ENCODE peak calls at places on chromosomes 2 and 18, in four cellular contexts. T is stimulated activated CD4-positive, alpha-beta T cell treated with anti-CD3 and anti-CD28 coated beads, Interleukin-2, amount 100 ng/mL, for 48 hours; S is activated T-cell treated with anti-CD3 and anti-CD28 coated beads for 24 hours; O is hippocampal formation. M is an unnamed sample.

GRCh38 chr2:85531585-85531984 is 7.4 kb upstream of the MAT2A start:
- DNase-seq in T (no peak), S (no peak), O (no peak), M (no peak)

GRCh38 chr18:8616026-8616401 is 6.8 kb downstream of the RAB12 start:
- DNase-seq in T (no peak), S (no peak), O (no peak), M (no peak)

GRCh38 chr2:235394278-235394828 is 99.5 kb upstream of the AGAP1 start:
- DNase-seq in T (no peak), S (no peak), O (no peak), M (no peak)

GRCh38 chr2:120400546-120400945 is 54.6 kb downstream of the INHBB start:
- DNase-seq in T (no peak), S (no peak), O (no peak), M (no peak)

GRCh38 chr2:10447300-10448207 is 573 bp downstream of the ODC1 start:
- DNase-seq in T (no peak), S (no peak), O (no peak), M (peak; percentile 57)

GRCh38 chr18:79495591-79496071 is 99.9 kb downstream of the NFATC1 start:
- DNase-seq in T (no peak), S (no peak), O (no peak), M (no peak)

GRCh38 chr2:196592331-196592911 is 47.1 kb upstream of the CCDC150 start:
- DNase-seq in T (no peak), S (no peak), O (peak; percentile 49), M (peak; percentile 70)

GRCh38 chr2:238914648-238915015 is 66.7 kb downstream of the TWIST2 start:
- DNase-seq in T (no peak), S (no peak), O (no peak), M (no peak)

GRCh38 chr2:18475884-18476283 is 84.6 kb downstream of the RDH14 start:
- DNase-seq in T (no peak), S (no peak), O (no peak), M (no peak)

GRCh38 chr2:118242216-118242615 is 153.9 kb downstream of the INSIG2 start:
- DNase-seq in T (no peak), S (no peak), O (no peak), M (no peak)

GRCh38 chr2:237199577-237199976 is 113.9 kb downstream of the COPS8 start:
- DNase-seq in T (no peak), S (no peak), O (no peak), M (no peak)

GRCh38 chr18:47184419-47185050 is 8.4 kb upstream of the IER3IP1 start:
- DNase-seq in T (no peak), S (no peak), O (no peak), M (no peak)

GRCh38 chr2:7379799-7380198 is 462.6 kb downstream of the RNF144A start:
- DNase-seq in T (no peak), S (no peak), O (no peak), M (no peak)

GRCh38 chr18:48125724-48126123 is 195.3 kb upstream of the SMAD2 start:
- DNase-seq in T (no peak), S (no peak), O (no peak), M (no peak)

GRCh38 chr2:161116463-161116960 is 43.7 kb upstream of the TANK start:
- DNase-seq in T (no peak), S (no peak), O (no peak), M (no peak)

GRCh38 chr2:119439574-119440500 is 8.2 kb downstream of the TMEM37 start:
- DNase-seq in T (no peak), S (no peak), O (no peak), M (no peak)

GRCh38 chr2:203330434-203330833 is 2.2 kb downstream of the ABI2 start:
- DNase-seq in T (no peak), S (no peak), O (no peak), M (no peak)

GRCh38 chr2:237351046-237351445 is 62.9 kb downstream of the COL6A3 start:
- DNase-seq in T (no peak), S (no peak), O (no peak), M (no peak)

GRCh38 chr2:130354135-130354420 is 1.8 kb upstream of the PTPN18 start:
- DNase-seq in T (no peak), S (no peak), O (no peak), M (no peak)

GRCh38 chr2:54081574-54081973 is 33.8 kb upstream of the ACYP2 start:
- DNase-seq in T (peak; percentile 42), S (peak; percentile 23), O (no peak), M (no peak)

GRCh38 chr2:62577994-62578836 is 72.2 kb upstream of the TMEM17 start:
- DNase-seq in T (no peak), S (no peak), O (no peak), M (no peak)

GRCh38 chr18:11891737-11892136 is 16.4 kb downstream of the MPPE1 start:
- DNase-seq in T (no peak), S (no peak), O (no peak), M (no peak)

GRCh38 chr2:37344453-37345361 is at the start of gene QPCT:
- DNase-seq in T (no peak), S (no peak), O (peak; percentile 6), M (no peak)

GRCh38 chr2:15688924-15689568 is 97.4 kb downstream of the DDX1 start:
- DNase-seq in T (no peak), S (no peak), O (no peak), M (no peak)

GRCh38 chr18:1292167-1292566 is 387.5 kb downstream of the ADCYAP1 start:
- DNase-seq in T (no peak), S (no peak), O (no peak), M (no peak)

GRCh38 chr2:88638123-88638650 is 10.9 kb upstream of the EIF2AK3 start:
- DNase-seq in T (no peak), S (no peak), O (no peak), M (no peak)

GRCh38 chr2:174485763-174486613 is 841 bp downstream of the GPR155 start:
- DNase-seq in T (no peak), S (peak; percentile 26), O (peak; percentile 34), M (peak; percentile 31)

M was measured in globus pallidus.